ENCODE peak calls at places on chromosome 13, in eight cellular contexts. U is Calu3, M is mucosa of descending colon, Y is glutamatergic neuron, K is mammary epithelial cell, R is GM12865, W is heart right ventricle, A is foreskin fibroblast. H is an unnamed sample.

GRCh38 chr13:74135306-74136088 is 1.3 kb upstream of the KLF12 start:
- DNase-seq in W (peak), A (peak), M (peak), U (peak), K (peak), Y (peak), R (peak), H (peak)

GRCh38 chr13:89577301-89577700 is 1770.2 kb upstream of the MIR17HG start:
- DNase-seq in K (no peak), W (no peak), R (no peak), A (no peak), U (no peak), Y (no peak), M (no peak), H (no peak)

GRCh38 chr13:24215732-24216131 is 55.2 kb downstream of the SPATA13 start:
- DNase-seq in Y (no peak), K (no peak), A (peak), W (no peak), U (no peak), M (no peak), R (no peak), H (no peak)

GRCh38 chr13:42567772-42568428 is 6.1 kb upstream of the TNFSF11 start:
- DNase-seq in M (no peak), W (no peak), K (no peak), U (no peak), A (no peak), Y (no peak), R (no peak), H (no peak)

GRCh38 chr13:99960663-99961440 is 10.7 kb downstream of the ZIC5 start:
- DNase-seq in Y (no peak), R (no peak), A (no peak), M (no peak), K (no peak), U (no peak), W (no peak), H (no peak)

GRCh38 chr13:34578471-34578870 is 363.6 kb upstream of the NBEA start:
- DNase-seq in Y (no peak), W (no peak), A (peak), K (peak), M (no peak), U (no peak), R (no peak), H (peak)

GRCh38 chr13:43357435-43358065 is 334.2 kb downstream of the DNAJC15 start:
- DNase-seq in W (peak), R (no peak), U (no peak), M (no peak), A (no peak), K (no peak), Y (no peak), H (no peak)

GRCh38 chr13:30963794-30964193 is 31.3 kb downstream of the TEX26 start:
- DNase-seq in W (no peak), Y (no peak), A (peak), M (peak), R (no peak), K (peak), U (peak), H (no peak)

GRCh38 chr13:93118081-93118615 is 108.5 kb upstream of the GPC6 start:
- DNase-seq in A (no peak), Y (no peak), K (peak), M (no peak), W (no peak), R (no peak), U (no peak), H (no peak)

GRCh38 chr13:108342369-108343289 is 73.1 kb downstream of the TNFSF13B start:
- DNase-seq in Y (no peak), R (peak), W (no peak), K (peak), A (peak), U (no peak), M (no peak), H (peak)

GRCh38 chr13:96075953-96076543 is 13.9 kb upstream of the HS6ST3 start:
- DNase-seq in M (no peak), R (peak), W (no peak), A (peak), U (no peak), Y (no peak), K (no peak), H (peak)

GRCh38 chr13:96081888-96082287 is 8.0 kb upstream of the HS6ST3 start:
- DNase-seq in K (no peak), M (no peak), U (no peak), R (no peak), Y (no peak), W (no peak), A (no peak), H (no peak)

GRCh38 chr13:96082640-96083039 is 7.3 kb upstream of the HS6ST3 start:
- DNase-seq in W (no peak), A (peak), R (no peak), Y (no peak), U (no peak), K (peak), M (no peak), H (no peak)

DNA sequence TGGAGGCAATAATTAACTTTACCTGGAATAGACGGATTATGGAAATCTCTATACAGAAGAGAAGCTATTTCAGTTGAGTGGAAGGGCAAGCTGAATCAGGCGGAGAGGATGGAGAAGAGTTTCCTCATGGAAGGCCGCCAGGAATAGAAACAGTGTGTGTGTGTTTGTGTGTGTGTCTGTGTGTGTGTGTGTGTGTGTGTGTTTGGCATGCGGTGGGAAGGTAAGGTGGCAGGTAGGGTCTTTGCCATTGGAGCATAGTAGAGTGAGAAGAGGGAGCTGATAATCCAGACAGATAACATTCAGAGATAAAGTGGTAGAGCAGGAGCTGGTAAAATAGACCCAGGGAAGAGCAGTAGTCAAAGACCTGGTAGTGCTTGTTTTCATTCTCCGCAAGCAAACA is 9.2 kb upstream of the HS6ST3 start:
- DNase-seq in U (no peak), K (no peak), W (no peak), A (no peak), Y (no peak), R (no peak), M (no peak), H (no peak)
- TF ChIP-seq CTCF in U (no peak), K (no peak), W (no peak), A (no peak), Y (no peak), R (no peak), M (no peak), H (no peak)

GRCh38 chr13:110593430-110594130 is 21.8 kb upstream of the NAXD start:
- DNase-seq in M (peak), W (no peak), K (peak), A (peak), R (peak), Y (no peak), U (no peak), H (peak)
- TF ChIP-seq CTCF in M (no peak), W (peak), K (peak), A (peak), R (peak), Y (peak), U (no peak), H (peak)

GRCh38 chr13:110869805-110870706 is 44.8 kb downstream of the ANKRD10 start:
- DNase-seq in K (peak), Y (peak), A (peak), R (no peak), M (peak), W (peak), U (peak), H (peak)
- TF ChIP-seq CTCF in K (no peak), Y (no peak), A (no peak), R (no peak), M (no peak), W (no peak), U (no peak), H (peak)

GRCh38 chr13:112063309-112063626 is 3.7 kb upstream of the SOX1 start:
- DNase-seq in W (no peak), K (no peak), U (no peak), Y (no peak), M (no peak), A (no peak), R (no peak), H (no peak)

GRCh38 chr13:112063807-112064206 is 3.1 kb upstream of the SOX1 start:
- DNase-seq in R (no peak), M (no peak), U (no peak), K (no peak), A (no peak), Y (no peak), W (no peak), H (no peak)

GRCh38 chr13:112061367-112062046 is 5.4 kb upstream of the SOX1 start:
- DNase-seq in K (no peak), A (no peak), U (no peak), R (no peak), W (no peak), M (no peak), Y (peak), H (no peak)

GRCh38 chr13:112062047-112062618 is 4.8 kb upstream of the SOX1 start:
- DNase-seq in W (no peak), U (no peak), Y (peak), K (no peak), A (no peak), R (no peak), M (no peak), H (no peak)

DNA sequence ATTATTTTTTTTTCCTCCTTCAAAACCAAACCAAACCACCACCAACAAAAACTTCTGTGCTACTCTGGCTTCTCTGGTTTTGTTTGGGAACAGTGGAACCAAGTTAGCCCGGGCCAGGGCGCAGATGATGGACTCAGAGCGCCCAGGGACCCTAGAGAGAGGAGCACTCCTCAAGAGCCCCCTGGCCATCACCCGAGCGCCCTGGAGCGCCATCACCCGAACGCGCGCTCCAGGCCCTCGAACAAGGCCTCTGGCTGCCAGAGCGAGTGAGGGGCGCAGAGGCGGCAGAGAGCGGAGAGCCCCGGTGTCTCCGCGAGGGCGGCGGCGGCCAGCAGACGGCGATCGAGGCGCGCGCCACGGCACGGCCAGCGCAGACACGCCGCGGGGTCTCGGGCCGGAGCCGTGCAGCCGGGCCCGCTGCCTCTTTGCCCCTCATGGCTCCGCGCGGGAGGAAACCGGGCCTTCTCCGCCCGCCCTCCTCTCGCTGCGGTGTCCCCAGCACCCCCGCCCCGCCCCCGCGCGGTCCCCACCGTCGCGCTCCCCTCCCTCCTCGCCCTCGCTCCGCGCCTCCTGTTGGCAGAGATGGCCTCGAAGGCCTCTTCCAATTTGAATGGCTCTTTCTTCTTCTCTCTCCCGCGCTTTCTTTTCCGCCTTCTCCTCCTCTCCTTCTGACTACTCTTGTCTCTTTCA is 4.2 kb upstream of the SOX1 start:
- DNase-seq in R (no peak), Y (peak), K (no peak), A (no peak), W (no peak), M (no peak), U (no peak), H (no peak)
- TF ChIP-seq CTCF in R (no peak), Y (peak), K (no peak), A (no peak), W (no peak), M (no peak), U (no peak), H (no peak)

GRCh38 chr13:106238690-106239089 is 296.8 kb downstream of the EFNB2 start:
- DNase-seq in R (no peak), M (no peak), U (no peak), Y (no peak), K (no peak), W (no peak), A (no peak), H (no peak)
- TF ChIP-seq CTCF in R (no peak), M (no peak), U (no peak), Y (no peak), K (no peak), W (no peak), A (no peak), H (no peak)